ENCODE peak calls at places on chromosomes 4 and X, in five cellular contexts. P, Z, T, L and J are unnamed samples.

GRCh38 chr4:89373396-89373795 is 65.8 kb upstream of the GPRIN3 start:
- DNase-seq in L (no peak), T (no peak), Z (no peak), P (no peak), J (no peak)

GRCh38 chr4:8171941-8172924 is 13.6 kb upstream of the ABLIM2 start:
- DNase-seq in T (no peak), P (no peak), Z (peak; percentile 79), L (peak; percentile 91), J (no peak)

GRCh38 chrX:41781500-41781899 is 57.5 kb downstream of the GPR82 start:
- DNase-seq in L (no peak), T (peak; percentile 35), P (peak; percentile 4), Z (peak; percentile 58), J (peak; percentile 14)

GRCh38 chr4:87270144-87270543 is 49.7 kb upstream of the KLHL8 start:
- DNase-seq in L (no peak), Z (peak; percentile 37), P (peak; percentile 5), T (peak; percentile 40), J (no peak)

GRCh38 chrX:140918398-140919043 is 83.9 kb upstream of the SPANXB1 start:
- DNase-seq in P (peak; percentile 38), T (no peak), L (no peak), Z (peak; percentile 54), J (peak; percentile 29)

GRCh38 chr4:153643406-153644016 is 40.6 kb upstream of the TLR2 start:
- DNase-seq in Z (peak; percentile 79), P (no peak), T (no peak), L (no peak), J (no peak)

GRCh38 chrX:38636949-38637819 is 75.8 kb downstream of the TSPAN7 start:
- DNase-seq in Z (no peak), P (no peak), T (no peak), L (no peak), J (no peak)

GRCh38 chr4:165347647-165348569 is 20.4 kb downstream of the MSMO1 start:
- DNase-seq in P (no peak), T (no peak), L (no peak), Z (no peak), J (no peak)

GRCh38 chrX:41258871-41259270 is 75.1 kb upstream of the DDX3X start:
- DNase-seq in P (no peak), T (no peak), L (no peak), Z (no peak), J (no peak)

GRCh38 chr4:110540606-110541440 is 64.9 kb downstream of the ENPEP start:
- DNase-seq in Z (no peak), T (no peak), L (no peak), P (no peak), J (peak; percentile 28)

GRCh38 chr4:106255195-106255594 is 60.8 kb downstream of the TBCK start:
- DNase-seq in L (no peak), P (no peak), Z (no peak), T (no peak), J (no peak)

GRCh38 chr4:70505152-70505748 is 13.1 kb upstream of the AMTN start:
- DNase-seq in P (peak; percentile 74), Z (peak; percentile 65), T (peak; percentile 70), L (peak; percentile 86), J (peak; percentile 2)

GRCh38 chr4:148926861-148927260 is 484.6 kb upstream of the NR3C2 start:
- DNase-seq in L (no peak), P (no peak), T (peak; percentile 90), Z (no peak), J (no peak)

GRCh38 chrX:16653424-16653823 is 3.5 kb downstream of the S100G start:
- DNase-seq in Z (no peak), L (no peak), T (peak; percentile 69), P (no peak), J (no peak)

GRCh38 chr4:24363751-24364150 is 220.6 kb downstream of the DHX15 start:
- DNase-seq in L (no peak), Z (no peak), P (no peak), T (no peak), J (no peak)

GRCh38 chr4:153809916-153810810 is 21.3 kb upstream of the SFRP2 start:
- DNase-seq in T (no peak), P (no peak), Z (no peak), L (no peak), J (no peak)

GRCh38 chr4:186216465-186217024 is 10.8 kb upstream of the KLKB1 start:
- DNase-seq in Z (no peak), T (no peak), P (no peak), L (no peak), J (no peak)

GRCh38 chr4:33386761-33387160 is 2666.6 kb downstream of the PCDH7 start:
- DNase-seq in P (no peak), T (no peak), Z (no peak), L (no peak), J (no peak)
- TF ChIP-seq CTCF in P (no peak), T (no peak), Z (no peak), L (no peak), J (no peak)

GRCh38 chrX:45784590-45784989 is 583.9 kb upstream of the DIPK2B start:
- DNase-seq in P (no peak), Z (no peak), T (no peak), L (no peak), J (no peak)

GRCh38 chrX:45783002-45783401 is 582.3 kb upstream of the DIPK2B start:
- DNase-seq in L (peak; percentile 69), Z (no peak), T (no peak), P (no peak), J (no peak)

GRCh38 chrX:45778621-45779020 is 577.9 kb upstream of the DIPK2B start:
- DNase-seq in T (no peak), L (no peak), Z (no peak), P (no peak), J (no peak)

GRCh38 chrX:45781901-45782553 is 581.4 kb upstream of the DIPK2B start:
- DNase-seq in L (no peak), Z (no peak), P (no peak), T (no peak), J (peak; percentile 49)
- TF ChIP-seq CTCF in L (no peak), Z (no peak), P (no peak), T (no peak), J (peak; percentile 58)

DNA sequence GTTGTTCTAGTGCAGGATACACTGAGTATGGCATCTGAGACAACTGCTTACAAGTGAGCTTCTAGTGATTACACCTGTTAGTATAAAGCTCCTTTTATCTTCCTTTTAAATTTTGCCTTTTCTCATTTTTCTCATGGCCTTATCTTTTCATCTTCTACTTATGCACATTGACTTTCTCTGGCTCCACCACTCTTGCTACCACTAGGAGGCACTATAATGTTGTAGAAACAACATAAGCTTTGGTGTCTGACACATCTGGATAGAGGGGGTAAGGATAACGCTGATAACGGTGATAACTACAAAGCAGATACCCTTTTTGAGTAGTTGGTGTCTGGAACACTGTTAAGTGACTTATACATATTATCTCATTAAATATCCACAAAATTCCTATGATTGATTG is 187.4 kb upstream of the TEX13C start:
- DNase-seq in P (no peak), Z (peak; percentile 7), T (no peak), L (no peak), J (no peak)
- TF ChIP-seq CTCF in P (peak; percentile 51), Z (peak; percentile 34), T (no peak), L (no peak), J (peak; percentile 42)

GRCh38 chr4:46937493-46937892 is 28.4 kb upstream of the COX7B2 start:
- DNase-seq in L (no peak), Z (peak; percentile 10), P (no peak), T (no peak), J (no peak)
- TF ChIP-seq CTCF in L (no peak), Z (no peak), P (peak; percentile 68), T (no peak), J (no peak)

GRCh38 chr4:12729384-12729783 is 754.8 kb downstream of the RAB28 start:
- DNase-seq in T (no peak), Z (peak; percentile 18), L (no peak), P (no peak), J (no peak)

GRCh38 chr4:12723849-12724447 is 760.2 kb downstream of the RAB28 start:
- DNase-seq in P (no peak), T (no peak), Z (no peak), L (no peak), J (no peak)

DNA sequence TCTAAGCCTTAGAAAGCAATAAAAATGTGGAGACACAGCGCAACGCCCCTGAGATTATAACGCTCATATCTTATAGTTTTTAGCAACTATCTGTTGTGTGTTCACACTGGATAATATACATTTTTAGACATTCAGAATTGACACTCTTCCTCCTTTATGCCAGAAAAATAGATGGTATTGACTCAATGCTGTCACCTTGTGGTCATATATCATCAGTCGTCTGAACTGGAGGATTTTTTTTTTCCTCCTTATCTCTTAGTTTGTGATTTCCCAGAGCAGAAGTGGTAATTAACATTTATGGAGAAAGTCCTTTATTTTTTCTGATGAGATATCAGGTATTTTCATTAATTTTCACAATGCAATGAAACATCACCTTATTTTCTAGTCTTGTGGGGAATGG is 759.6 kb downstream of the RAB28 start:
- DNase-seq in T (no peak), P (no peak), L (no peak), Z (peak; percentile 9), J (no peak)
- TF ChIP-seq CTCF in T (peak; percentile 16), P (peak; percentile 79), L (no peak), Z (peak; percentile 46), J (peak; percentile 26)

GRCh38 chr4:13881880-13882279 is 254.4 kb upstream of the BOD1L1 start:
- DNase-seq in Z (no peak), L (no peak), P (no peak), T (no peak), J (no peak)
- TF ChIP-seq CTCF in Z (no peak), L (no peak), P (no peak), T (no peak), J (peak; percentile 36)

GRCh38 chr4:52914051-52914605 is 52.0 kb downstream of the RASL11B start:
- DNase-seq in Z (no peak), T (no peak), L (no peak), P (no peak), J (no peak)

GRCh38 chr4:52912608-52913007 is 50.5 kb downstream of the RASL11B start:
- DNase-seq in P (no peak), L (no peak), T (no peak), Z (no peak), J (no peak)

GRCh38 chr4:52915131-52915645 is 53.1 kb downstream of the RASL11B start:
- DNase-seq in T (no peak), P (no peak), Z (no peak), L (no peak), J (no peak)

GRCh38 chr4:52910115-52910514 is 48.0 kb downstream of the RASL11B start:
- DNase-seq in Z (no peak), L (no peak), T (no peak), P (no peak), J (no peak)

GRCh38 chr4:52911684-52912294 is 49.7 kb downstream of the RASL11B start:
- DNase-seq in T (peak; percentile 91), P (peak; percentile 84), L (peak; percentile 77), Z (peak; percentile 85), J (no peak)
- TF ChIP-seq CTCF in T (peak; percentile 64), P (peak; percentile 65), L (peak; percentile 48), Z (peak; percentile 88), J (peak; percentile 58)

GRCh38 chr4:1777822-1778641 is 15.1 kb upstream of the FGFR3 start:
- DNase-seq in P (peak; percentile 59), L (no peak), Z (no peak), T (no peak), J (no peak)
- TF ChIP-seq CTCF in P (no peak), L (no peak), Z (no peak), T (no peak), J (peak; percentile 5)

GRCh38 chr4:66972087-66972486 is 573.2 kb downstream of the CENPC start:
- DNase-seq in Z (no peak), P (no peak), L (no peak), T (no peak), J (no peak)
- TF ChIP-seq CTCF in Z (no peak), P (no peak), L (no peak), T (no peak), J (no peak)